ENCODE peak calls at places on chromosome 15, in six cellular contexts. H is pons, N is lower lobe of right lung, K is H7, J is GF-D8, B is heart left ventricle. F is an unnamed sample.

GRCh38 chr15:27774191-27774590 is 324.9 kb downstream of the OCA2 start:
- DNase-seq in H (no peak), N (no peak), K (no peak), J (no peak), B (no peak), F (no peak)

GRCh38 chr15:26260517-26261133 is 397.5 kb upstream of the ATP10A start:
- DNase-seq in H (peak; percentile 18), N (no peak), K (peak; percentile 70), J (no peak), B (no peak), F (no peak)

GRCh38 chr15:72536506-72536905 is 62.4 kb downstream of the ARIH1 start:
- DNase-seq in H (no peak), N (no peak), K (no peak), J (no peak), B (no peak), F (no peak)

GRCh38 chr15:64813075-64813474 is 12.4 kb downstream of the PIF1 start:
- DNase-seq in H (no peak), N (no peak), K (peak; percentile 27), J (no peak), B (peak; percentile 45), F (no peak)

GRCh38 chr15:74240897-74241614 is 4.9 kb downstream of the CCDC33 start:
- DNase-seq in H (no peak), N (no peak), K (no peak), J (no peak), B (no peak), F (no peak)

GRCh38 chr15:69081310-69082004 is 67.0 kb downstream of the NOX5 start:
- DNase-seq in H (peak; percentile 47), N (no peak), K (no peak), J (no peak), B (peak; percentile 87), F (peak; percentile 31)

GRCh38 chr15:99324082-99324620 is 72.9 kb downstream of the LRRC28 start:
- DNase-seq in H (no peak), N (no peak), K (no peak), J (no peak), B (peak; percentile 34), F (peak; percentile 88)

GRCh38 chr15:41921167-41921566 is 27.3 kb upstream of the SPTBN5 start:
- DNase-seq in H (no peak), N (no peak), K (no peak), J (no peak), B (peak; percentile 29), F (no peak)

GRCh38 chr15:64452988-64453688 is 7.2 kb upstream of the ZNF609 start:
- DNase-seq in H (peak; percentile 87), N (no peak), K (no peak), J (no peak), B (peak; percentile 65), F (no peak)

GRCh38 chr15:50257924-50258323 is 7.6 kb downstream of the HDC start:
- DNase-seq in H (no peak), N (no peak), K (no peak), J (peak; percentile 76), B (no peak), F (peak; percentile 61)

GRCh38 chr15:88894348-88894818 is 961 bp downstream of the HAPLN3 start:
- DNase-seq in H (no peak), N (peak; percentile 73), K (peak; percentile 94), J (no peak), B (peak; percentile 52), F (peak; percentile 30)

GRCh38 chr15:27545494-27546255 is 553.4 kb downstream of the OCA2 start:
- DNase-seq in H (no peak), N (no peak), K (no peak), J (no peak), B (no peak), F (no peak)

GRCh38 chr15:74839526-74840395 is 3.2 kb downstream of the ULK3 start:
- DNase-seq in H (no peak), N (no peak), K (peak; percentile 84), J (no peak), B (no peak), F (no peak)

GRCh38 chr15:101250331-101250730 is 1.5 kb downstream of the CHSY1 start:
- DNase-seq in H (no peak), N (no peak), K (no peak), J (no peak), B (no peak), F (peak; percentile 73)

GRCh38 chr15:67130673-67131601 is 65.5 kb downstream of the SMAD3 start:
- DNase-seq in H (no peak), N (no peak), K (no peak), J (no peak), B (no peak), F (peak; percentile 79)

GRCh38 chr15:23648920-23649515 is 1.4 kb upstream of the MAGEL2 start:
- DNase-seq in H (peak; percentile 35), N (peak; percentile 47), K (peak; percentile 66), J (no peak), B (no peak), F (no peak)

GRCh38 chr15:100596792-100597191 is 5.2 kb downstream of the LINS1 start:
- DNase-seq in H (no peak), N (peak; percentile 61), K (no peak), J (peak; percentile 82), B (no peak), F (no peak)

GRCh38 chr15:31487811-31488436 is 161.3 kb downstream of the KLF13 start:
- DNase-seq in H (no peak), N (no peak), K (peak; percentile 31), J (no peak), B (no peak), F (peak; percentile 46)

GRCh38 chr15:35307026-35307425 is 221.9 kb upstream of the NANOGP8 start:
- DNase-seq in H (no peak), N (no peak), K (no peak), J (no peak), B (no peak), F (no peak)

GRCh38 chr15:78315686-78316085 is 16.3 kb upstream of the SKIC8 start:
- DNase-seq in H (peak; percentile 40), N (peak; percentile 21), K (peak; percentile 88), J (no peak), B (no peak), F (no peak)

GRCh38 chr15:59828262-59828661 is 139.1 kb upstream of the BNIP2 start:
- DNase-seq in H (no peak), N (no peak), K (no peak), J (no peak), B (no peak), F (no peak)

GRCh38 chr15:95298729-95299128 is 1031.8 kb upstream of the NR2F2 start:
- DNase-seq in H (no peak), N (no peak), K (no peak), J (peak; percentile 47), B (no peak), F (no peak)

GRCh38 chr15:89480505-89480904 is 15.9 kb downstream of the RHCG start:
- DNase-seq in H (no peak), N (no peak), K (no peak), J (no peak), B (no peak), F (no peak)

GRCh38 chr15:25245801-25246622 is 192.8 kb downstream of the UBE3A start:
- DNase-seq in H (no peak), N (peak; percentile 24), K (no peak), J (no peak), B (no peak), F (no peak)

GRCh38 chr15:58396181-58396580 is 35.6 kb upstream of the LIPC start:
- DNase-seq in H (no peak), N (no peak), K (no peak), J (no peak), B (no peak), F (peak; percentile 95)

F was measured in HCEC 1CT.